ENCODE peak calls at places on chromosomes 7 and 10, in six cellular contexts. One of them, this sample, is unnamed. For H3K27me3, H3K36me3 and H3K4me1, the result is how much of the 10 kb centered on the place peaks cover.

GRCh38 chr7:16025696-16026095 is 339.2 kb upstream of the MEOX2 start:
- DNase-seq in upper lobe of right lung: no peak
- DNase-seq in adrenal gland: no peak
- DNase-seq in neural progenitor cell: no peak
- DNase-seq in CD4-positive, alpha-beta memory T cell: no peak
- DNase-seq in astrocyte: no peak
- DNase-seq in this sample: no peak

GRCh38 chr7:45055016-45055415 is 33.8 kb downstream of the NACAD start:
- DNase-seq in upper lobe of right lung: no peak
- DNase-seq in adrenal gland: no peak
- DNase-seq in neural progenitor cell: no peak
- DNase-seq in CD4-positive, alpha-beta memory T cell: no peak
- DNase-seq in astrocyte: no peak
- DNase-seq in this sample: no peak

GRCh38 chr10:105974803-105975456 is 1189.6 kb downstream of the SORCS1 start:
- DNase-seq in upper lobe of right lung: no peak
- DNase-seq in adrenal gland: peak
- DNase-seq in neural progenitor cell: peak
- DNase-seq in CD4-positive, alpha-beta memory T cell: no peak
- DNase-seq in astrocyte: no peak
- DNase-seq in this sample: peak

GRCh38 chr10:75660833-75661232 is 229.4 kb downstream of the LRMDA start:
- DNase-seq in upper lobe of right lung: no peak
- DNase-seq in adrenal gland: peak
- DNase-seq in neural progenitor cell: no peak
- DNase-seq in CD4-positive, alpha-beta memory T cell: no peak
- DNase-seq in astrocyte: peak
- DNase-seq in this sample: no peak

GRCh38 chr10:102066421-102067068 is 1.4 kb downstream of the HPS6 start:
- DNase-seq in upper lobe of right lung: no peak
- DNase-seq in adrenal gland: no peak
- DNase-seq in neural progenitor cell: no peak
- DNase-seq in CD4-positive, alpha-beta memory T cell: no peak
- DNase-seq in astrocyte: no peak
- DNase-seq in this sample: no peak

GRCh38 chr10:44745920-44746319 is 165.2 kb upstream of the TMEM72 start:
- DNase-seq in upper lobe of right lung: no peak
- DNase-seq in adrenal gland: no peak
- DNase-seq in neural progenitor cell: no peak
- DNase-seq in CD4-positive, alpha-beta memory T cell: no peak
- DNase-seq in astrocyte: no peak
- DNase-seq in this sample: no peak

GRCh38 chr7:66255533-66256100 is 50.5 kb downstream of the TPST1 start:
- DNase-seq in upper lobe of right lung: no peak
- DNase-seq in adrenal gland: no peak
- DNase-seq in neural progenitor cell: no peak
- DNase-seq in CD4-positive, alpha-beta memory T cell: no peak
- DNase-seq in astrocyte: peak
- DNase-seq in this sample: no peak

GRCh38 chr7:43834463-43835251 is 34.7 kb downstream of the MRPS24 start:
- DNase-seq in upper lobe of right lung: no peak
- DNase-seq in adrenal gland: peak
- DNase-seq in neural progenitor cell: no peak
- DNase-seq in CD4-positive, alpha-beta memory T cell: peak
- DNase-seq in astrocyte: peak
- DNase-seq in this sample: no peak

DNA sequence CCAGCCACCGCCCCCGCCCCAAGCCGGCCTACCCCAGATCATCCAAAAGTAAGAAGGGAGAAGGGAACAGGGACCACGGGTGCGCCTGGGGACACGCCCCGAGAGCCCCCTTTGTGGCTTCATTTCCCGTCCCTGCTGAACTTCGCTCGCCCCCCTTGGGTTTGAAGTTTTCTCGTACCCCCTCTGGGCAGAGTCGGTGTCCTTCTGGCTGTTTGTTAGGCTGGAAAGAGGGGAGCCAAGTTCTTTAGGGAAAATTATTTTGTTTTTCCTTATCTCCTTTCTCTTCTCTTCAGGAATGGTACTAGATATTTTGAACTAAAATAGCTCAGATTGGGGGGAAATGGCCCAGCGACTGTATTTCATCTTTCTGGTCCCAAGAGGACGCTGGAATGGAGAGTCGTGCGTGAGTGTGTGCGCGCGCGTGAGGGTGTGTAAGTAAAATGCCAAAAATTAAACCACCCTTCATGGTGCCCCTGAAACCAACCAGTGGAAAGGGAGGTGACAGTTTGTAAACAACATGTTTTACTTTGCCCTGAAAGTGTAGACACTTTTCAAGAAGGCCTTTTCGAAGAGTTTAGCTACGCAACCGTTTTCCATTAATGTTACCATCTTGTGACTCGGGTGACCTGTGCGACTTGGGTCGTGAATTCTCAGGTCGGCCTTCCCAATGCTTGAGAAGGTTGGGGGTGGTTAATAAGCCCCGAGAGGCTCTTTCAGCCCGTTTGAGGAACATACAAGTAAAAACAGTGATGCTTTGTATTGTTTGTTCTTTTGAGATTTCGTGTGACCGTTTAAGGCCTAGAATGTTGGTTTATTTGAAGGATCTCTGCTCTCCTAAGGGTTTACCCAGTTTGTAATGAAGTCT is 694 bp downstream of the RBM20 start:
- DNase-seq in upper lobe of right lung: no peak
- DNase-seq in adrenal gland: no peak
- DNase-seq in neural progenitor cell: peak
- DNase-seq in CD4-positive, alpha-beta memory T cell: no peak
- DNase-seq in astrocyte: no peak
- DNase-seq in this sample: peak
- H3K27me3 ChIP-seq in upper lobe of right lung: half or more
- H3K27me3 ChIP-seq in adrenal gland: half or more
- H3K27me3 ChIP-seq in neural progenitor cell: half or more
- H3K27me3 ChIP-seq in CD4-positive, alpha-beta memory T cell: under half
- H3K27me3 ChIP-seq in astrocyte: under half
- H3K27me3 ChIP-seq in this sample: under half

DNA sequence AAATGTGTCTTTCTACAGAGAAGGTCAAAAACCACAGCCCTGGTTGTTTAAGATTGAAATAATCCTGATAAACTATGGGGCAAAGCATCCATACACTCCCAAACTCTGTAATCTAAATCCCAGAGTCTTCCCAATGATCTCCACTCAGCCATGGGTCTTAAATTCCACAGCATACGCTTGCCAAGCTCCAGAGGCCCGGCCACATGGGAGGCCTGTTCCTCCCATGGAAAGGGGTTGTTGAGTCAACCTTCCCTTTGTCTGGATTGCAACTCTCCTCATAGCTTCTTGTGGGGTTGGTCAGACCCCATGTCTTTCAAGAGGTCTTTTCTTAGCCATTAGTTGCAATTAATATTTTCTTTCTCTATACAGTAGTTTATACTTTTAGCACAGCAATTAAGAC is 718 bp upstream of the STEAP4 start:
- DNase-seq in upper lobe of right lung: no peak
- DNase-seq in adrenal gland: no peak
- DNase-seq in neural progenitor cell: no peak
- DNase-seq in CD4-positive, alpha-beta memory T cell: no peak
- DNase-seq in astrocyte: no peak
- DNase-seq in this sample: no peak
- H3K36me3 ChIP-seq in upper lobe of right lung: under half
- H3K36me3 ChIP-seq in adrenal gland: under half
- H3K36me3 ChIP-seq in neural progenitor cell: under half
- H3K36me3 ChIP-seq in CD4-positive, alpha-beta memory T cell: under half
- H3K36me3 ChIP-seq in astrocyte: under half
- H3K36me3 ChIP-seq in this sample: under half

DNA sequence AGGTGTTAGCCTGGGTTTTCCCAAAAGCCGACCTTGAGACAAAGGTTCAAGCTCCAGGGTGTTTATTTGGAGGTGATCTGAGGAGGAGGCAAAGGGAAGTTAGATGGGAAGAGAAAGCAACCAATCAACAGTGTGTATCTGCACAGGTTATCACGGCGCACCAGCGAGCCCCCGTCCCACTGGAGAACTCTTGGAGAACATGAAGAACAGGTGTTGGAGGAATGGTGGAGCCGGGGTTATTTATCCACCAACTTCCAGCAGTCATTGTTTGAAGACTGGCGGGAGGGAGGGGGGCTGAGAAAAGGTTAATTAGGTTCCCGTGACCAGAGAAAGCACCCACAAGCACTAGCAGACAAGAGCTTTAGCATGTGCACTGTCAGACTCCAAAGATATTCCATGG is 282.5 kb upstream of the FOXK1 start:
- DNase-seq in upper lobe of right lung: no peak
- DNase-seq in adrenal gland: no peak
- DNase-seq in neural progenitor cell: no peak
- DNase-seq in CD4-positive, alpha-beta memory T cell: no peak
- DNase-seq in astrocyte: no peak
- DNase-seq in this sample: no peak
- H3K4me1 ChIP-seq in upper lobe of right lung: under half
- H3K4me1 ChIP-seq in adrenal gland: under half
- H3K4me1 ChIP-seq in neural progenitor cell: under half
- H3K4me1 ChIP-seq in CD4-positive, alpha-beta memory T cell: under half
- H3K4me1 ChIP-seq in astrocyte: under half
- H3K4me1 ChIP-seq in this sample: under half

DNA sequence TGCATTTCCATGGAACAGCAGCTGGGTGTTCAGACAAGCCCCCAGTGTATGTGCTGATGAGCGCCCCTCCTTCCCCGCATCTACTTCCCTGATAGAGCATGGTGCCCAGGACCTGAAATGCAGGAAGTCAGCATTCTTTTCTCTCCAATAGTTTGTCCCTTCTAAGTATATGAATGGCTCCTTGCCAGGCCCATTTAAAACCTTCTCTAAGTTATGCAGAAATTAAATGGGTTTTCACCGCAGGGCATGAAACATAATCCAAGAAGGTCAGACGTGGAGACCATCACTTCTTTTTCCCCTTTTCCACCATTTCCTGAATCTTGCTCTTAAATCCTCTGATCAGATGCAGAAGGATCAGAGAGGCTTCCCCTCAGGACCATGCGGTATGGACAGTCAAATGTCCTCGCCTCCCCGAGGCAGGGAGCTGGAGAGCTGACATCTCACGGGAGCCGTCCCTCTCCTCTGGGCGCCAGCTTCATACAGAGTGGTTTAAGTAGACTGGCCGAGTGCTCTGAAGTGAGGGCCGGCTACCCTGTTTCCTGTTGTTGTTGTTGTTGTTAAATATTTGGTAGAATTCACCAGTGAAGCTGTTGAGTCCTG is 155.3 kb downstream of the C10orf105 start:
- DNase-seq in upper lobe of right lung: no peak
- DNase-seq in adrenal gland: no peak
- DNase-seq in neural progenitor cell: no peak
- DNase-seq in CD4-positive, alpha-beta memory T cell: no peak
- DNase-seq in astrocyte: no peak
- DNase-seq in this sample: no peak
- H3K27me3 ChIP-seq in upper lobe of right lung: under half
- H3K27me3 ChIP-seq in adrenal gland: under half
- H3K27me3 ChIP-seq in neural progenitor cell: under half
- H3K27me3 ChIP-seq in CD4-positive, alpha-beta memory T cell: under half
- H3K27me3 ChIP-seq in astrocyte: under half
- H3K27me3 ChIP-seq in this sample: under half

GRCh38 chr10:68957654-68958053 is 1.7 kb downstream of the DDX21 start:
- DNase-seq in upper lobe of right lung: no peak
- DNase-seq in adrenal gland: peak
- DNase-seq in neural progenitor cell: no peak
- DNase-seq in CD4-positive, alpha-beta memory T cell: no peak
- DNase-seq in astrocyte: no peak
- DNase-seq in this sample: no peak

GRCh38 chr10:68959695-68960524 is 3.9 kb downstream of the DDX21 start:
- DNase-seq in upper lobe of right lung: no peak
- DNase-seq in adrenal gland: no peak
- DNase-seq in neural progenitor cell: no peak
- DNase-seq in CD4-positive, alpha-beta memory T cell: no peak
- DNase-seq in astrocyte: no peak
- DNase-seq in this sample: no peak

GRCh38 chr10:68957284-68957615 is 1.3 kb downstream of the DDX21 start:
- DNase-seq in upper lobe of right lung: no peak
- DNase-seq in adrenal gland: no peak
- DNase-seq in neural progenitor cell: no peak
- DNase-seq in CD4-positive, alpha-beta memory T cell: no peak
- DNase-seq in astrocyte: no peak
- DNase-seq in this sample: no peak

DNA sequence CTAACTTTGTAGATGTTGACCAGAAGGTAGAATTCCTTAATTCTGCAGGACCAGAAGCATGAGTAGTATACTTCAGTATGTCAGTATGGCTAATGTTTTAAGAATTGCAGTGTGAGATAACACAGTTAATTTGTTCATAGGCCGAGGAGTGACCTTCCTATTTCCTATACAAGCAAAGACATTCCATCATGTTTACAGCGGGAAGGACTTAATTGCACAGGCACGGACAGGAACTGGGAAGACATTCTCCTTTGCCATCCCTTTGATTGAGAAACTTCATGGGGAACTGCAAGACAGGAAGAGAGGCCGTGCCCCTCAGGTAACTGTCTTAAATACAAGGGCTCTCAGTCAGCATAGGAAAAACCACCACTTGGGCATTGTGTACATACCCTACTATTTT is 7.2 kb downstream of the DDX21 start:
- DNase-seq in upper lobe of right lung: no peak
- DNase-seq in adrenal gland: no peak
- DNase-seq in neural progenitor cell: no peak
- DNase-seq in CD4-positive, alpha-beta memory T cell: no peak
- DNase-seq in astrocyte: no peak
- DNase-seq in this sample: no peak
- H3K36me3 ChIP-seq in upper lobe of right lung: half or more
- H3K36me3 ChIP-seq in adrenal gland: half or more
- H3K36me3 ChIP-seq in neural progenitor cell: under half
- H3K36me3 ChIP-seq in CD4-positive, alpha-beta memory T cell: half or more
- H3K36me3 ChIP-seq in astrocyte: half or more
- H3K36me3 ChIP-seq in this sample: half or more

DNA sequence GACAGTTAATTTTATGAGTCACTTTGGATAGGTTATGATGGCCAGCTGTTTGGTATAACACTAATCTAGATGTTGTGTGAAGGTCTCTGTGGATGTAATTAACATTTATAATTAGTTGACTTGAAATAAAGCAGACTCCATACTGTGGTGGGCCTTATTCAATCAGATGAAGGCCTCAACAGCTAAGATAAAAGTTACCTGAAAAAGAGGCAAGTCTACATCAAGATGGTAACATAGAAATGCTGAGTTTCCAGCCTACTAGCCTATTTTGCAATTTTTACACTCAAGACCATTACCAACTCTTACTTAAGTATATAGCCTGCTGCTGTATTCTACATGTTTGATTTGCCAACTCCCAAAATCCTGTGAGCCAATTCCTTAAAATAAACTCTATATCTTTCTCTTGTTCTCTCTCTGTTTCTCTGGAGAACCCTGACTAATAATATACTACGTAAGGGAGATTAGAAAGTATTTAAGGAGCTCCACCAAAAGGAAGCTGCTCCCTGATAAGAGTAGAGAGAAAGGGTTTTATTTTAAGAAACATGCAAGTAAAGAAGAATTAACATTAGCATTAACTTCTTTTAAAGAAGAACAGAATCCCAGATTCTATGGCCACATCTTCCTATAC is 42.7 kb downstream of the ZNF438 start:
- DNase-seq in upper lobe of right lung: no peak
- DNase-seq in adrenal gland: no peak
- DNase-seq in neural progenitor cell: no peak
- DNase-seq in CD4-positive, alpha-beta memory T cell: no peak
- DNase-seq in astrocyte: peak
- DNase-seq in this sample: no peak
- H3K4me1 ChIP-seq in upper lobe of right lung: under half
- H3K4me1 ChIP-seq in adrenal gland: under half
- H3K4me1 ChIP-seq in neural progenitor cell: under half
- H3K4me1 ChIP-seq in CD4-positive, alpha-beta memory T cell: under half
- H3K4me1 ChIP-seq in astrocyte: under half
- H3K4me1 ChIP-seq in this sample: under half